ENCODE peak calls at places on chromosomes 3 and 15, in seven cellular contexts. Y, I, U, X, H, D and K are unnamed samples.

GRCh38 chr3:171781711-171782127 is 28.6 kb downstream of the PLD1 start:
- DNase-seq in Y (no peak), I (no peak), U (no peak), X (no peak), H (no peak), D (no peak), K (no peak)

GRCh38 chr3:196868297-196868661 is 559 bp downstream of the SENP5 start:
- DNase-seq in Y (no peak), I (peak; percentile 61), U (peak; percentile 37), X (peak; percentile 33), H (no peak), D (peak; percentile 32), K (peak; percentile 72)

GRCh38 chr3:190385835-190386688 is 1.9 kb upstream of the CLDN16 start:
- DNase-seq in Y (peak; percentile 5), I (peak; percentile 81), U (no peak), X (no peak), H (peak; percentile 58), D (no peak), K (no peak)

GRCh38 chr3:137771401-137772230 is 7.5 kb downstream of the SOX14 start:
- DNase-seq in Y (no peak), I (no peak), U (no peak), X (no peak), H (no peak), D (no peak), K (no peak)

GRCh38 chr3:141288331-141288990 is 56.8 kb downstream of the PXYLP1 start:
- DNase-seq in Y (no peak), I (no peak), U (no peak), X (no peak), H (no peak), D (no peak), K (no peak)

GRCh38 chr3:11803977-11804903 is 42.4 kb downstream of the TAMM41 start:
- DNase-seq in Y (peak; percentile 7), I (peak; percentile 71), U (peak; percentile 39), X (peak; percentile 69), H (peak; percentile 46), D (peak; percentile 56), K (peak; percentile 10)

GRCh38 chr3:112987710-112988334 is 3.0 kb upstream of the GTPBP8 start:
- DNase-seq in Y (no peak), I (no peak), U (no peak), X (no peak), H (no peak), D (no peak), K (no peak)

GRCh38 chr3:138861755-138862333 is 27.1 kb upstream of the PIK3CB start:
- DNase-seq in Y (no peak), I (peak; percentile 49), U (no peak), X (no peak), H (peak; percentile 33), D (no peak), K (no peak)

GRCh38 chr15:56774356-56774755 is 41.0 kb upstream of the ZNF280D start:
- DNase-seq in Y (no peak), I (no peak), U (no peak), X (no peak), H (no peak), D (no peak), K (no peak)

GRCh38 chr3:189292667-189293478 is 121.1 kb downstream of the TPRG1 start:
- DNase-seq in Y (no peak), I (no peak), U (no peak), X (no peak), H (no peak), D (no peak), K (no peak)

GRCh38 chr3:112829031-112829430 is 17.6 kb downstream of the CD200R1L start:
- DNase-seq in Y (no peak), I (no peak), U (no peak), X (no peak), H (no peak), D (no peak), K (no peak)

GRCh38 chr3:49132437-49133225 is at the start of gene LAMB2:
- DNase-seq in Y (peak; percentile 50), I (peak; percentile 76), U (no peak), X (no peak), H (peak; percentile 60), D (no peak), K (no peak)

GRCh38 chr15:79035111-79035601 is 55.4 kb downstream of the RASGRF1 start:
- DNase-seq in Y (no peak), I (peak; percentile 29), U (no peak), X (no peak), H (peak; percentile 40), D (no peak), K (no peak)

GRCh38 chr15:100218411-100218810 is 123.4 kb downstream of the ADAMTS17 start:
- DNase-seq in Y (no peak), I (no peak), U (no peak), X (no peak), H (no peak), D (no peak), K (no peak)